ENCODE peak calls at places on chromosome 11, in seven cellular contexts. J, U, X, E, G, Z and T are unnamed samples.

GRCh38 chr11:66124564-66124963 is 54.5 kb downstream of the PACS1 start:
- DNase-seq in X (no peak), J (no peak), U (no peak), Z (no peak), E (no peak), G (no peak), T (no peak)

GRCh38 chr11:123690490-123690889 is 36.1 kb upstream of the SCN3B start:
- DNase-seq in Z (no peak), E (peak; percentile 22), U (no peak), J (no peak), G (no peak), X (no peak), T (no peak)

GRCh38 chr11:86954288-86955110 is 696 bp downstream of the FZD4 start:
- DNase-seq in E (no peak), X (peak; percentile 69), Z (peak; percentile 57), G (no peak), U (no peak), J (peak; percentile 85), T (no peak)

GRCh38 chr11:134864968-134865305 is 452.9 kb upstream of the B3GAT1 start:
- DNase-seq in U (no peak), X (no peak), Z (no peak), G (no peak), J (no peak), E (no peak), T (no peak)

GRCh38 chr11:2318707-2319106 is 16.9 kb downstream of the TSPAN32 start:
- DNase-seq in E (no peak), J (no peak), U (no peak), G (no peak), Z (no peak), X (no peak), T (peak; percentile 25)

GRCh38 chr11:68302256-68303054 is 9.9 kb upstream of the LRP5 start:
- DNase-seq in G (no peak), Z (no peak), X (no peak), J (no peak), E (peak; percentile 35), U (no peak), T (no peak)

GRCh38 chr11:35163707-35164496 is 24.9 kb downstream of the CD44 start:
- DNase-seq in U (no peak), J (no peak), Z (no peak), E (no peak), G (peak; percentile 46), X (no peak), T (no peak)

GRCh38 chr11:85821636-85822035 is 10.7 kb upstream of the SYTL2 start:
- DNase-seq in X (no peak), J (no peak), G (no peak), U (no peak), E (peak; percentile 54), Z (no peak), T (no peak)

GRCh38 chr11:78535027-78535426 is 39.6 kb downstream of the NARS2 start:
- DNase-seq in X (no peak), Z (no peak), U (no peak), G (no peak), J (no peak), E (no peak), T (no peak)

GRCh38 chr11:116871248-116871647 is 33.8 kb upstream of the APOA1 start:
- DNase-seq in Z (no peak), J (no peak), U (no peak), E (peak; percentile 90), G (no peak), X (no peak), T (no peak)

GRCh38 chr11:623999-624704 is 603 bp downstream of the CDHR5 start:
- DNase-seq in X (no peak), J (no peak), U (no peak), Z (no peak), E (no peak), G (no peak), T (no peak)

GRCh38 chr11:76119032-76119431 is 87.3 kb downstream of the WNT11 start:
- DNase-seq in U (no peak), E (no peak), G (no peak), J (no peak), Z (no peak), X (no peak), T (no peak)
- TF ChIP-seq CTCF in U (no peak), E (no peak), G (no peak), J (peak; percentile 22), Z (no peak), X (no peak), T (no peak)

DNA sequence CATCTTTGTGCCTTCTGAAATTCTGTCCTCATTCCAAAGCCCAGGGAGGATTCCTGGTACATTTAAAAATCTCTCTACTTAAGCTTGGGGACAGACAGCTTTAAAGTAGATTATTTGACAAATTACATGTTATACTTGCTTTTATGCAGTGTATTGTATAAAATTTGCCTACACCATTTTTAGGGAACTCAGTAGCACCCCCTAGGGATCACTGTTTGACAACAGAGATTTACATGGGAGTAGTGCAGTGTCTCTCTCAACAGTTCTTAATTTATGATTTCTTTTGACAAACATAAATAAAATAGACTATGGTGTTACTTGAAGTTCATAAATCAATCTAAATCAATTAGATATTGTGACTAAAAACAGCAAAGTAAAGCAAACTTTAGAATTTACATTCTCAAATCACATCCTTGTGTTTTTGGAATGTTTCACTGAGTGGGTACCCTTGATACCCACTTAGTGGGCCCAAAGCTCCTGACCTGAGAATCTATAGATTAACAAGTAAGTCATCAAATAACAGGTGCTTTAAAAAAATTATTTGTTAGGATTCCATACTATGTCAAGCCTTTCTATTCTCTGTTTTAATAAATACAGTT is 428.8 kb downstream of the DYNC2H1 start:
- DNase-seq in Z (no peak), E (peak; percentile 42), J (no peak), G (no peak), X (no peak), U (no peak), T (no peak)
- TF ChIP-seq CTCF in Z (no peak), E (peak; percentile 64), J (peak; percentile 58), G (no peak), X (peak; percentile 17), U (peak; percentile 33), T (peak; percentile 69)

GRCh38 chr11:117928818-117929567 is at the start of gene TMPRSS13:
- DNase-seq in G (no peak), Z (no peak), E (no peak), X (no peak), U (no peak), J (no peak), T (no peak)
- TF ChIP-seq CTCF in G (no peak), Z (no peak), E (no peak), X (no peak), U (no peak), J (no peak), T (no peak)

GRCh38 chr11:64870176-64870892 is 8.1 kb downstream of the EHD1 start:
- DNase-seq in Z (no peak), E (peak; percentile 71), J (no peak), X (no peak), U (no peak), G (no peak), T (no peak)

GRCh38 chr11:64867748-64868462 is 10.5 kb downstream of the EHD1 start:
- DNase-seq in X (no peak), J (no peak), U (no peak), G (no peak), E (no peak), Z (no peak), T (no peak)

GRCh38 chr11:64868904-64869570 is 9.4 kb downstream of the EHD1 start:
- DNase-seq in G (no peak), Z (no peak), J (no peak), U (no peak), E (peak; percentile 90), X (no peak), T (no peak)

GRCh38 chr11:64870893-64871849 is 7.2 kb downstream of the EHD1 start:
- DNase-seq in G (no peak), U (no peak), X (no peak), J (no peak), Z (no peak), E (no peak), T (no peak)

GRCh38 chr11:64869571-64870175 is 8.7 kb downstream of the EHD1 start:
- DNase-seq in X (no peak), G (no peak), E (no peak), U (no peak), J (no peak), Z (no peak), T (no peak)
- TF ChIP-seq CTCF in X (peak; percentile 43), G (no peak), E (peak; percentile 51), U (no peak), J (peak; percentile 34), Z (no peak), T (peak; percentile 70)

GRCh38 chr11:121104223-121104831 is 3.3 kb downstream of the TECTA start:
- DNase-seq in G (no peak), J (no peak), E (no peak), U (no peak), X (no peak), Z (no peak), T (no peak)
- TF ChIP-seq CTCF in G (no peak), J (no peak), E (no peak), U (no peak), X (no peak), Z (no peak), T (peak; percentile 37)